ENCODE peak calls at places on chromosomes 5 and 9, in nine cellular contexts. M, L, N, H, K, X, F, P and I are unnamed samples.

GRCh38 chr5:6868170-6868569 is 154.9 kb downstream of the TENT4A start:
- DNase-seq in X (no peak), L (no peak), K (no peak), H (peak; percentile 38), N (peak; percentile 79), F (peak; percentile 73), P (no peak), M (no peak), I (no peak)

GRCh38 chr9:136519263-136520052 is 26.4 kb downstream of the NOTCH1 start:
- DNase-seq in M (no peak), H (no peak), P (no peak), X (peak; percentile 83), N (no peak), F (no peak), L (no peak), K (no peak), I (no peak)

GRCh38 chr5:175867587-175868347 is 3.6 kb upstream of the CPLX2 start:
- DNase-seq in M (no peak), L (no peak), K (no peak), X (no peak), N (no peak), P (no peak), H (no peak), F (no peak), I (no peak)

GRCh38 chr9:18317896-18318295 is 156.1 kb upstream of the ADAMTSL1 start:
- DNase-seq in L (no peak), M (no peak), F (no peak), P (no peak), H (no peak), N (no peak), X (no peak), K (no peak), I (no peak)

GRCh38 chr5:91255396-91256141 is 127.5 kb downstream of the ARRDC3 start:
- DNase-seq in M (no peak), K (no peak), H (no peak), P (no peak), X (no peak), L (no peak), F (no peak), N (no peak), I (no peak)

GRCh38 chr9:119283118-119283794 is 86.0 kb downstream of the BRINP1 start:
- DNase-seq in N (no peak), K (no peak), L (no peak), P (peak; percentile 3), M (peak; percentile 15), F (no peak), H (no peak), X (no peak), I (no peak)

GRCh38 chr9:89613912-89614311 is 9.1 kb downstream of the GADD45G start:
- DNase-seq in N (no peak), K (no peak), F (no peak), L (no peak), P (no peak), M (no peak), X (no peak), H (no peak), I (no peak)

GRCh38 chr9:78038620-78039300 is 7.1 kb upstream of the GNAQ start:
- DNase-seq in M (no peak), N (no peak), F (no peak), L (no peak), K (no peak), H (no peak), P (no peak), X (no peak), I (no peak)

GRCh38 chr9:13845460-13845859 is 468.5 kb downstream of the NFIB start:
- DNase-seq in K (no peak), L (no peak), X (no peak), M (no peak), P (peak; percentile 66), F (no peak), H (no peak), N (no peak), I (no peak)

GRCh38 chr5:179207470-179207869 is 137.8 kb downstream of the ADAMTS2 start:
- DNase-seq in M (no peak), P (no peak), K (no peak), N (no peak), F (no peak), H (no peak), X (no peak), L (no peak), I (no peak)

GRCh38 chr5:142845402-142845901 is 75.3 kb downstream of the ARHGAP26 start:
- DNase-seq in L (no peak), X (no peak), N (no peak), H (peak; percentile 67), P (no peak), K (peak; percentile 57), F (no peak), M (peak; percentile 59), I (no peak)

GRCh38 chr5:159826351-159827222 is 89.7 kb upstream of the ADRA1B start:
- DNase-seq in M (no peak), F (peak; percentile 89), K (no peak), H (no peak), L (no peak), X (peak; percentile 72), N (no peak), P (no peak), I (no peak)

GRCh38 chr5:53031695-53032096 is 42.5 kb downstream of the ITGA2 start:
- DNase-seq in N (no peak), M (no peak), X (no peak), P (peak; percentile 94), H (no peak), F (no peak), L (no peak), K (no peak), I (no peak)

GRCh38 chr5:9156282-9156681 is 389.6 kb downstream of the SEMA5A start:
- DNase-seq in K (no peak), X (no peak), H (peak; percentile 68), P (no peak), M (no peak), F (peak; percentile 72), N (no peak), L (no peak), I (no peak)

GRCh38 chr5:87755378-87755777 is 342.6 kb upstream of the CCNH start:
- DNase-seq in H (no peak), K (no peak), N (no peak), F (no peak), X (no peak), L (no peak), M (no peak), P (no peak), I (no peak)

GRCh38 chr5:15768936-15769335 is 269.0 kb downstream of the FBXL7 start:
- DNase-seq in P (no peak), M (no peak), K (no peak), N (no peak), L (no peak), X (no peak), F (no peak), H (no peak), I (no peak)

GRCh38 chr5:158802941-158803341 is 296.8 kb downstream of the EBF1 start:
- DNase-seq in P (no peak), N (no peak), M (no peak), H (peak; percentile 25), K (no peak), L (no peak), F (no peak), X (no peak), I (no peak)

GRCh38 chr5:92676839-92677197 is 904.2 kb downstream of the NR2F1-AS1 start:
- DNase-seq in M (no peak), N (no peak), X (no peak), L (no peak), H (no peak), F (no peak), P (no peak), K (no peak), I (no peak)

GRCh38 chr5:151157426-151158286 is at the start of gene ANXA6:
- DNase-seq in X (peak; percentile 92), N (peak; percentile 95), M (peak; percentile 91), H (peak; percentile 92), L (peak; percentile 50), P (peak; percentile 21), K (peak; percentile 92), F (peak; percentile 94), I (peak; percentile 92)

GRCh38 chr9:19149230-19149629 is 21.9 kb upstream of the PLIN2 start:
- DNase-seq in L (no peak), X (no peak), P (no peak), M (no peak), H (no peak), N (no peak), K (no peak), F (no peak), I (no peak)

GRCh38 chr5:60540855-60541805 is 158.8 kb downstream of the DEPDC1B start:
- DNase-seq in H (no peak), X (no peak), L (no peak), N (no peak), P (no peak), F (no peak), M (no peak), K (no peak), I (no peak)

GRCh38 chr9:112037281-112038016 is 137.6 kb downstream of the SUSD1 start:
- DNase-seq in P (no peak), F (no peak), X (no peak), M (no peak), L (peak; percentile 57), H (no peak), K (no peak), N (no peak), I (no peak)

DNA sequence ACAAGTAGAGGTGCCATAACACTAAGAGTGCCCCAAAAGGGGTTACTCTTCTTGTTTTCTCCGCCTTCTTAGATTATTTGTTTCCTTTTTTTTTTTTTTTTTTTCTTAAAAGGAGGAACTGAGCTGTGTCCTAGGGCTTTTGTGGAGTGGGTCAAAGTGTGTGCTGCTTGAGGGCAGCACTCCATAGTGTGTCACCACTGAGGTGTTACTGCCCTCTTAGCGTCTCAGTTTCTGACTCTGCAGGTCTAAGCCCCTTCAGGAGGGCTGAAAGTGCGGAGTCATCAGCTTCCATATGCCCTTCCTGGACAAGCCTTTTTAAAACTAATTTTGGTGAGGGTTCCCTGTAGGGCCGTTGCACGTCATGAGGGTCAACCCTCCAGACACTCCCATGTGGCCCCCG is 12.6 kb upstream of the NANS start:
- DNase-seq in M (no peak), L (no peak), P (no peak), N (no peak), X (no peak), H (no peak), F (no peak), K (no peak), I (no peak)
- H3K4me1 ChIP-seq in M (no peaks in the 10 kb centered on the region), L (peaks cover 21% of the 10 kb centered on the region), P (no peaks in the 10 kb centered on the region), N (no peaks in the 10 kb centered on the region), X (no peaks in the 10 kb centered on the region), H (no peaks in the 10 kb centered on the region), F (no peaks in the 10 kb centered on the region), K (no peaks in the 10 kb centered on the region), I (no peaks in the 10 kb centered on the region)

GRCh38 chr5:42896523-42896922 is 84.8 kb upstream of the SELENOP start:
- DNase-seq in X (no peak), L (no peak), P (no peak), N (no peak), K (no peak), M (no peak), F (no peak), H (no peak), I (no peak)
- H3K27me3 ChIP-seq in X (no peaks in the 10 kb centered on the region), L (no peaks in the 10 kb centered on the region), P (no peaks in the 10 kb centered on the region), N (no peaks in the 10 kb centered on the region), K (no peaks in the 10 kb centered on the region), M (peaks cover 6% of the 10 kb centered on the region), F (no peaks in the 10 kb centered on the region), H (no peaks in the 10 kb centered on the region), I (no peaks in the 10 kb centered on the region)

GRCh38 chr9:137674307-137675305 is 55.8 kb downstream of the EHMT1 start:
- DNase-seq in M (no peak), K (no peak), L (no peak), H (peak; percentile 66), F (no peak), X (peak; percentile 51), N (no peak), P (no peak), I (no peak)
- H3K4me1 ChIP-seq in M (peaks cover 74% of the 10 kb centered on the region), K (peaks cover 37% of the 10 kb centered on the region), L (peaks cover 20% of the 10 kb centered on the region), H (peaks cover 50% of the 10 kb centered on the region), F (peaks cover 25% of the 10 kb centered on the region), X (peaks cover 12% of the 10 kb centered on the region), N (peaks cover 35% of the 10 kb centered on the region), P (no peaks in the 10 kb centered on the region), I (peaks cover 21% of the 10 kb centered on the region)

GRCh38 chr9:37653385-37653784 is 2.6 kb downstream of the FRMPD1 start:
- DNase-seq in K (no peak), H (no peak), F (no peak), N (no peak), X (no peak), L (no peak), M (no peak), P (no peak), I (no peak)
- H3K27me3 ChIP-seq in K (peaks cover 27% of the 10 kb centered on the region), H (no peaks in the 10 kb centered on the region), F (peaks cover 4% of the 10 kb centered on the region), N (no peaks in the 10 kb centered on the region), X (peaks cover 49% of the 10 kb centered on the region), L (peaks cover 8% of the 10 kb centered on the region), M (peaks cover 66% of the 10 kb centered on the region), P (peaks cover 94% of the 10 kb centered on the region), I (peaks cover 65% of the 10 kb centered on the region)